ENCODE peak calls at places on chromosomes 4 and X, in four cellular contexts. One of them, this sample, is unnamed.

GRCh38 chr4:143025111-143025704 is 159.5 kb upstream of the USP38 start:
- DNase-seq in mucosa of descending colon: no peak
- DNase-seq in AG09319: peak
- DNase-seq in nephron progenitor cell: no peak
- DNase-seq in this sample: no peak

GRCh38 chr4:54626113-54626512 is 31.6 kb upstream of the KIT start:
- DNase-seq in mucosa of descending colon: no peak
- DNase-seq in nephron progenitor cell: no peak
- DNase-seq in AG09319: no peak
- DNase-seq in this sample: no peak

GRCh38 chr4:9825049-9825448 is 43.6 kb downstream of the DRD5 start:
- DNase-seq in mucosa of descending colon: no peak
- DNase-seq in nephron progenitor cell: no peak
- DNase-seq in AG09319: no peak
- DNase-seq in this sample: no peak

GRCh38 chrX:5857232-5857631 is 371.4 kb downstream of the NLGN4X start:
- DNase-seq in nephron progenitor cell: no peak
- DNase-seq in mucosa of descending colon: no peak
- DNase-seq in AG09319: no peak
- DNase-seq in this sample: no peak

GRCh38 chr4:37243722-37244582 is 591 bp upstream of the NWD2 start:
- DNase-seq in mucosa of descending colon: peak
- DNase-seq in AG09319: no peak
- DNase-seq in nephron progenitor cell: peak
- DNase-seq in this sample: peak

GRCh38 chrX:114924846-114925245 is 92.6 kb downstream of the IL13RA2 start:
- DNase-seq in nephron progenitor cell: no peak
- DNase-seq in AG09319: no peak
- DNase-seq in mucosa of descending colon: no peak
- DNase-seq in this sample: no peak

GRCh38 chr4:7108660-7109059 is 40.8 kb upstream of the GRPEL1 start:
- DNase-seq in AG09319: no peak
- DNase-seq in nephron progenitor cell: no peak
- DNase-seq in mucosa of descending colon: no peak
- DNase-seq in this sample: no peak

GRCh38 chrX:11724122-11725017 is 33.7 kb upstream of the MSL3 start:
- DNase-seq in AG09319: no peak
- DNase-seq in mucosa of descending colon: no peak
- DNase-seq in nephron progenitor cell: peak
- DNase-seq in this sample: no peak

GRCh38 chr4:3124070-3124767 is 49.7 kb downstream of the HTT start:
- DNase-seq in mucosa of descending colon: no peak
- DNase-seq in AG09319: no peak
- DNase-seq in nephron progenitor cell: no peak
- DNase-seq in this sample: no peak

GRCh38 chrX:155094468-155095061 is 23.3 kb downstream of the BRCC3 start:
- DNase-seq in AG09319: no peak
- DNase-seq in mucosa of descending colon: no peak
- DNase-seq in nephron progenitor cell: no peak
- DNase-seq in this sample: no peak

GRCh38 chr4:76822294-76822693 is 75.7 kb downstream of the SOWAHB start:
- DNase-seq in mucosa of descending colon: no peak
- DNase-seq in AG09319: no peak
- DNase-seq in nephron progenitor cell: no peak
- DNase-seq in this sample: no peak

GRCh38 chrX:30592846-30593245 is 15.3 kb upstream of the TASL start:
- DNase-seq in AG09319: no peak
- DNase-seq in nephron progenitor cell: no peak
- DNase-seq in mucosa of descending colon: no peak
- DNase-seq in this sample: no peak

GRCh38 chrX:141176586-141177451 is at the start of gene LDOC1:
- DNase-seq in nephron progenitor cell: peak
- DNase-seq in AG09319: peak
- DNase-seq in mucosa of descending colon: peak
- DNase-seq in this sample: peak

GRCh38 chrX:35380808-35381700 is 417.1 kb upstream of the MAGEB16 start:
- DNase-seq in AG09319: no peak
- DNase-seq in nephron progenitor cell: no peak
- DNase-seq in mucosa of descending colon: no peak
- DNase-seq in this sample: no peak

GRCh38 chr4:177118596-177118995 is 191.1 kb upstream of the NEIL3 start:
- DNase-seq in AG09319: peak
- DNase-seq in nephron progenitor cell: no peak
- DNase-seq in mucosa of descending colon: no peak
- DNase-seq in this sample: no peak

GRCh38 chrX:128051526-128051925 is 677 bp downstream of the ACTRT1 start:
- DNase-seq in AG09319: no peak
- DNase-seq in nephron progenitor cell: no peak
- DNase-seq in mucosa of descending colon: no peak
- DNase-seq in this sample: no peak

GRCh38 chrX:56764975-56765791 is 36.1 kb downstream of the NBDY start:
- DNase-seq in AG09319: no peak
- DNase-seq in mucosa of descending colon: peak
- DNase-seq in nephron progenitor cell: no peak
- DNase-seq in this sample: no peak

GRCh38 chrX:11629593-11630211 is 36.0 kb downstream of the ARHGAP6 start:
- DNase-seq in AG09319: peak
- DNase-seq in nephron progenitor cell: no peak
- DNase-seq in mucosa of descending colon: no peak
- DNase-seq in this sample: no peak

GRCh38 chr4:39369301-39369700 is 3.1 kb upstream of the RFC1 start:
- DNase-seq in nephron progenitor cell: no peak
- DNase-seq in AG09319: no peak
- DNase-seq in mucosa of descending colon: no peak
- DNase-seq in this sample: no peak

GRCh38 chr4:118680808-118681207 is 4.4 kb upstream of the METTL14 start:
- DNase-seq in AG09319: no peak
- DNase-seq in nephron progenitor cell: no peak
- DNase-seq in mucosa of descending colon: no peak
- DNase-seq in this sample: no peak

GRCh38 chr4:185534850-185535761 is at the start of gene PDLIM3:
- DNase-seq in AG09319: no peak
- DNase-seq in mucosa of descending colon: no peak
- DNase-seq in nephron progenitor cell: peak
- DNase-seq in this sample: peak

GRCh38 chrX:3295731-3296130 is 50.7 kb downstream of the MXRA5 start:
- DNase-seq in nephron progenitor cell: peak
- DNase-seq in mucosa of descending colon: no peak
- DNase-seq in AG09319: no peak
- DNase-seq in this sample: no peak

GRCh38 chr4:166493828-166494432 is 620.9 kb downstream of the TLL1 start:
- DNase-seq in AG09319: no peak
- DNase-seq in nephron progenitor cell: no peak
- DNase-seq in mucosa of descending colon: no peak
- DNase-seq in this sample: no peak

GRCh38 chrX:21638311-21638710 is 19.8 kb downstream of the KLHL34 start:
- DNase-seq in mucosa of descending colon: no peak
- DNase-seq in AG09319: no peak
- DNase-seq in nephron progenitor cell: no peak
- DNase-seq in this sample: no peak

GRCh38 chr4:148477276-148477675 is 35.1 kb upstream of the NR3C2 start:
- DNase-seq in AG09319: no peak
- DNase-seq in nephron progenitor cell: no peak
- DNase-seq in mucosa of descending colon: no peak
- DNase-seq in this sample: no peak

GRCh38 chr4:13328591-13328990 is 155.5 kb downstream of the RAB28 start:
- DNase-seq in AG09319: no peak
- DNase-seq in nephron progenitor cell: no peak
- DNase-seq in mucosa of descending colon: no peak
- DNase-seq in this sample: no peak

GRCh38 chr4:155353923-155354540 is 22.7 kb downstream of the MAP9 start:
- DNase-seq in nephron progenitor cell: peak
- DNase-seq in mucosa of descending colon: no peak
- DNase-seq in AG09319: no peak
- DNase-seq in this sample: peak

GRCh38 chr4:118034061-118034785 is at the start of gene NDST3:
- DNase-seq in AG09319: no peak
- DNase-seq in nephron progenitor cell: peak
- DNase-seq in mucosa of descending colon: peak
- DNase-seq in this sample: peak

GRCh38 chrX:134171661-134172587 is 65.1 kb upstream of the CCDC160 start:
- DNase-seq in AG09319: no peak
- DNase-seq in mucosa of descending colon: peak
- DNase-seq in nephron progenitor cell: peak
- DNase-seq in this sample: peak

GRCh38 chr4:168604496-168605373 is 107.9 kb downstream of the PALLD start:
- DNase-seq in nephron progenitor cell: no peak
- DNase-seq in mucosa of descending colon: no peak
- DNase-seq in AG09319: no peak
- DNase-seq in this sample: no peak

GRCh38 chr4:101806914-101807313 is 16.4 kb downstream of the BANK1 start:
- DNase-seq in nephron progenitor cell: peak
- DNase-seq in AG09319: no peak
- DNase-seq in mucosa of descending colon: no peak
- DNase-seq in this sample: no peak

GRCh38 chr4:68466185-68466584 is 18.9 kb downstream of the TMPRSS11E start:
- DNase-seq in mucosa of descending colon: no peak
- DNase-seq in nephron progenitor cell: no peak
- DNase-seq in AG09319: no peak
- DNase-seq in this sample: no peak

GRCh38 chr4:7938513-7939376 is 916 bp downstream of the AFAP1 start:
- DNase-seq in nephron progenitor cell: peak
- DNase-seq in AG09319: no peak
- DNase-seq in mucosa of descending colon: peak
- DNase-seq in this sample: no peak

GRCh38 chr4:36399762-36400353 is 118.4 kb downstream of the DTHD1 start:
- DNase-seq in nephron progenitor cell: peak
- DNase-seq in AG09319: no peak
- DNase-seq in mucosa of descending colon: no peak
- DNase-seq in this sample: no peak

GRCh38 chr4:137614491-137614890 is 82.2 kb upstream of the PCDH18 start:
- DNase-seq in mucosa of descending colon: no peak
- DNase-seq in nephron progenitor cell: no peak
- DNase-seq in AG09319: no peak
- DNase-seq in this sample: no peak

GRCh38 chrX:122046226-122046625 is 998.8 kb downstream of the GLUD2 start:
- DNase-seq in AG09319: no peak
- DNase-seq in nephron progenitor cell: no peak
- DNase-seq in mucosa of descending colon: no peak
- DNase-seq in this sample: no peak

GRCh38 chr4:56324011-56324610 is 63.2 kb downstream of the AASDH start:
- DNase-seq in AG09319: no peak
- DNase-seq in mucosa of descending colon: no peak
- DNase-seq in nephron progenitor cell: no peak
- DNase-seq in this sample: no peak

GRCh38 chr4:159292137-159292896 is 189.4 kb downstream of the RAPGEF2 start:
- DNase-seq in AG09319: no peak
- DNase-seq in mucosa of descending colon: no peak
- DNase-seq in nephron progenitor cell: no peak
- DNase-seq in this sample: no peak

GRCh38 chr4:159291176-159291575 is 188.3 kb downstream of the RAPGEF2 start:
- DNase-seq in mucosa of descending colon: no peak
- DNase-seq in nephron progenitor cell: no peak
- DNase-seq in AG09319: no peak
- DNase-seq in this sample: no peak

GRCh38 chr4:159296061-159296460 is 193.2 kb downstream of the RAPGEF2 start:
- DNase-seq in AG09319: no peak
- DNase-seq in nephron progenitor cell: no peak
- DNase-seq in mucosa of descending colon: no peak
- DNase-seq in this sample: no peak

GRCh38 chr4:159298502-159298901 is 195.6 kb downstream of the RAPGEF2 start:
- DNase-seq in nephron progenitor cell: no peak
- DNase-seq in mucosa of descending colon: no peak
- DNase-seq in AG09319: no peak
- DNase-seq in this sample: no peak

DNA sequence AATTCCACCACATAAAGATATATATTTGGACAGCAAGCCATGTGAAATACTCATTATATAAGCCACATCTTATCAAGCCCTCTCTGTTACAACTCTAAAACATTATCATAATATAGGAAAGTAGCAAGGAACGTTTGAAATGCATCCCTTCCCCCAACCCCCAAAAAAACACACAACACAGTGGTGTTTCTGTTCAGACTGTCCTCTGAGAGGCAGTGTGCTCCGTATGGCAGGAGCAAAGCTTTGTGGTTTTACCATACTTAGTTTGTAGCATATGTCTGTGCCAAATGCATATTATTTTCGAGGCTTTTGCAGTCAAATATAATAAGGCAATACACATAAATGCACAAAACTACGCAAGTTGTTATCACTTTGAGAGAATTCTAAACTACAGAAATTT is 194.2 kb downstream of the RAPGEF2 start:
- DNase-seq in nephron progenitor cell: no peak
- DNase-seq in mucosa of descending colon: no peak
- DNase-seq in AG09319: no peak
- DNase-seq in this sample: no peak
- TF ChIP-seq CTCF in nephron progenitor cell: no peak
- TF ChIP-seq CTCF in mucosa of descending colon: no peak
- TF ChIP-seq CTCF in AG09319: no peak
- TF ChIP-seq CTCF in this sample: no peak

GRCh38 chr4:78669453-78669852 is 106.7 kb upstream of the BMP2K start:
- DNase-seq in nephron progenitor cell: no peak
- DNase-seq in AG09319: no peak
- DNase-seq in mucosa of descending colon: no peak
- DNase-seq in this sample: no peak
- TF ChIP-seq CTCF in nephron progenitor cell: peak
- TF ChIP-seq CTCF in AG09319: no peak
- TF ChIP-seq CTCF in mucosa of descending colon: no peak
- TF ChIP-seq CTCF in this sample: peak

GRCh38 chrX:130994671-130995070 is 63.5 kb upstream of the ARHGAP36 start:
- DNase-seq in nephron progenitor cell: peak
- DNase-seq in mucosa of descending colon: no peak
- DNase-seq in AG09319: no peak
- DNase-seq in this sample: peak
- TF ChIP-seq CTCF in nephron progenitor cell: peak
- TF ChIP-seq CTCF in mucosa of descending colon: no peak
- TF ChIP-seq CTCF in AG09319: peak
- TF ChIP-seq CTCF in this sample: peak

GRCh38 chr4:164876680-164877324 is at the start of gene APELA:
- DNase-seq in nephron progenitor cell: peak
- DNase-seq in mucosa of descending colon: no peak
- DNase-seq in AG09319: no peak
- DNase-seq in this sample: no peak
- TF ChIP-seq CTCF in nephron progenitor cell: no peak
- TF ChIP-seq CTCF in mucosa of descending colon: no peak
- TF ChIP-seq CTCF in AG09319: no peak
- TF ChIP-seq CTCF in this sample: no peak